ENCODE peak calls at places on chromosomes 3 and 15, in four cellular contexts. E is mesenteric fat pad; S is COR-L47; F is stimulated activated CD4-positive, alpha-beta T cell treated with anti-CD3 and anti-CD28 coated beads, Interleukin-12 subunit alpha, Interleukin-12 subunit beta, amount 100 ng/mL, for 24 hours. N is an unnamed sample.

GRCh38 chr15:32802296-32802936 is 84.6 kb downstream of the GREM1 start:
- DNase-seq in E (no peak), F (no peak), S (no peak), N (no peak)

GRCh38 chr15:79102595-79102994 is 12.0 kb upstream of the RASGRF1 start:
- DNase-seq in S (no peak), E (no peak), F (no peak), N (no peak)

GRCh38 chr15:60255390-60255789 is 142.4 kb downstream of the ANXA2 start:
- DNase-seq in F (peak; percentile 6), E (no peak), S (no peak), N (no peak)

GRCh38 chr3:126340943-126341754 is 16.1 kb downstream of the KLF15 start:
- DNase-seq in S (no peak), F (no peak), E (peak; percentile 43), N (peak; percentile 57)

GRCh38 chr3:159824341-159824740 is 164.3 kb upstream of the IL12A start:
- DNase-seq in S (no peak), F (no peak), E (no peak), N (no peak)

GRCh38 chr3:45929042-45929679 is 14.1 kb upstream of the CXCR6 start:
- DNase-seq in F (peak; percentile 60), E (peak; percentile 87), S (peak; percentile 1), N (peak; percentile 65)

GRCh38 chr3:55091381-55092225 is 163.7 kb upstream of the LRTM1 start:
- DNase-seq in E (no peak), F (no peak), S (no peak), N (no peak)

GRCh38 chr15:92812271-92812670 is 87.9 kb upstream of the CHD2 start:
- DNase-seq in S (no peak), F (no peak), E (no peak), N (no peak)

GRCh38 chr3:172082269-172082668 is 42.9 kb downstream of the FNDC3B start:
- DNase-seq in F (no peak), S (no peak), E (no peak), N (peak; percentile 87)

GRCh38 chr3:13420817-13421755 is 964 bp upstream of the NUP210 start:
- DNase-seq in F (peak; percentile 66), E (no peak), S (no peak), N (no peak)

GRCh38 chr15:57697588-57697987 is 8.9 kb upstream of the POLR2M start:
- DNase-seq in E (no peak), S (no peak), F (no peak), N (no peak)

GRCh38 chr3:49016414-49017228 is 1.8 kb downstream of the DALRD3 start:
- DNase-seq in E (no peak), S (no peak), F (no peak), N (no peak)

GRCh38 chr3:28292622-28293021 is 51.2 kb downstream of the CMC1 start:
- DNase-seq in E (no peak), S (no peak), F (no peak), N (no peak)

GRCh38 chr15:100284701-100285100 is 57.1 kb downstream of the ADAMTS17 start:
- DNase-seq in S (no peak), F (no peak), E (peak; percentile 87), N (peak; percentile 90)

GRCh38 chr3:42526616-42527367 is 24.3 kb downstream of the VIPR1 start:
- DNase-seq in F (peak; percentile 29), E (no peak), S (no peak), N (no peak)

GRCh38 chr3:42367903-42368302 is 42.5 kb downstream of the LYZL4 start:
- DNase-seq in F (no peak), E (no peak), S (no peak), N (no peak)

N was measured in sigmoid colon.